ENCODE peak calls at places on chromosomes 11 and 22, in five cellular contexts. H, F, E, U and J are unnamed samples.
A peak's percentile ranks its signal among the peaks of the same experiment; 100 is the strongest.

GRCh38 chr11:14070866-14071265 is 108.3 kb downstream of the SPON1 start:
- DNase-seq in H (no peak), F (no peak), E (no peak), U (no peak), J (no peak)

GRCh38 chr11:94880216-94880615 is 93.1 kb downstream of the CWC15 start:
- DNase-seq in H (no peak), F (no peak), E (no peak), U (no peak), J (no peak)

GRCh38 chr11:353315-353857 is 15.9 kb upstream of the B4GALNT4 start:
- DNase-seq in H (peak; percentile 91), F (peak; percentile 94), E (peak; percentile 57), U (no peak), J (peak; percentile 88)

GRCh38 chr11:130918081-130918480 is 1.8 kb upstream of the SNX19 start:
- DNase-seq in H (no peak), F (no peak), E (no peak), U (no peak), J (no peak)

GRCh38 chr11:114257621-114258558 is 38.3 kb upstream of the NNMT start:
- DNase-seq in H (peak; percentile 84), F (peak; percentile 39), E (no peak), U (no peak), J (peak; percentile 72)

GRCh38 chr11:35618497-35619029 is 303 bp downstream of the FJX1 start:
- DNase-seq in H (peak; percentile 25), F (peak; percentile 21), E (no peak), U (no peak), J (peak; percentile 16)

GRCh38 chr11:33670250-33671011 is 30.2 kb downstream of the C11orf91 start:
- DNase-seq in H (no peak), F (no peak), E (peak; percentile 72), U (no peak), J (no peak)

GRCh38 chr22:24108073-24108472 is 73.2 kb upstream of the SUSD2 start:
- DNase-seq in H (no peak), F (no peak), E (no peak), U (no peak), J (no peak)

GRCh38 chr11:69508974-69509373 is 27.5 kb downstream of the LINC01488 start:
- DNase-seq in H (no peak), F (no peak), E (no peak), U (no peak), J (peak; percentile 3)

GRCh38 chr11:59199546-59200420 is 12.9 kb downstream of the MPEG1 start:
- DNase-seq in H (no peak), F (no peak), E (no peak), U (no peak), J (no peak)

GRCh38 chr11:113014262-113014661 is 53.0 kb downstream of the NCAM1 start:
- DNase-seq in H (peak; percentile 31), F (no peak), E (no peak), U (no peak), J (no peak)

GRCh38 chr11:114154271-114155047 is 94.9 kb downstream of the ZBTB16 start:
- DNase-seq in H (peak; percentile 82), F (no peak), E (no peak), U (no peak), J (no peak)

GRCh38 chr11:121687961-121688566 is 235.3 kb upstream of the SORL1-AS1 start:
- DNase-seq in H (no peak), F (no peak), E (peak; percentile 75), U (no peak), J (no peak)

GRCh38 chr11:14942735-14943134 is 29.4 kb downstream of the CALCA start:
- DNase-seq in H (no peak), F (no peak), E (no peak), U (no peak), J (no peak)

GRCh38 chr22:27755521-27756211 is 45.9 kb downstream of the MN1 start:
- DNase-seq in H (no peak), F (no peak), E (no peak), U (no peak), J (no peak)

GRCh38 chr22:26438006-26438405 is 8.9 kb downstream of the ASPHD2 start:
- DNase-seq in H (no peak), F (no peak), E (no peak), U (no peak), J (no peak)

GRCh38 chr11:77289737-77290136 is 11.7 kb downstream of the GDPD4 start:
- DNase-seq in H (no peak), F (no peak), E (no peak), U (no peak), J (no peak)

GRCh38 chr22:18096823-18097222 is 13.8 kb upstream of the TUBA8 start:
- DNase-seq in H (no peak), F (no peak), E (no peak), U (no peak), J (no peak)

GRCh38 chr11:77287615-77288273 is 13.7 kb downstream of the GDPD4 start:
- DNase-seq in H (no peak), F (no peak), E (peak; percentile 79), U (no peak), J (no peak)

GRCh38 chr11:57237204-57237681 is at the start of gene APLNR:
- DNase-seq in H (no peak), F (no peak), E (no peak), U (no peak), J (peak; percentile 21)

GRCh38 chr22:20001082-20001638 is 15.5 kb downstream of the ARVCF start:
- DNase-seq in H (no peak), F (no peak), E (no peak), U (no peak), J (no peak)

GRCh38 chr11:76426660-76427059 is 18.2 kb upstream of the EMSY start:
- DNase-seq in H (no peak), F (no peak), E (no peak), U (no peak), J (no peak)

GRCh38 chr11:48109046-48109666 is 107.5 kb upstream of the OR4B1 start:
- DNase-seq in H (no peak), F (no peak), E (no peak), U (no peak), J (no peak)

GRCh38 chr11:64611176-64611575 is 20.2 kb downstream of the SLC22A12 start:
- DNase-seq in H (no peak), F (no peak), E (no peak), U (no peak), J (no peak)

GRCh38 chr11:108944486-108945178 is 279.8 kb downstream of the DDX10 start:
- DNase-seq in H (no peak), F (no peak), E (no peak), U (no peak), J (no peak)

GRCh38 chr11:76491644-76492043 is 46.8 kb downstream of the EMSY start:
- DNase-seq in H (no peak), F (no peak), E (no peak), U (no peak), J (no peak)

GRCh38 chr11:12646478-12646877 is 27.7 kb upstream of the TEAD1 start:
- DNase-seq in H (no peak), F (no peak), E (no peak), U (no peak), J (no peak)

GRCh38 chr11:2193099-2193886 is 21.7 kb upstream of the TH start:
- DNase-seq in H (no peak), F (no peak), E (no peak), U (no peak), J (no peak)

GRCh38 chr11:2196970-2197770 is 25.6 kb upstream of the TH start:
- DNase-seq in H (peak; percentile 76), F (peak; percentile 75), E (peak; percentile 56), U (peak; percentile 73), J (peak; percentile 68)

GRCh38 chr11:2197771-2198520 is 26.3 kb upstream of the TH start:
- DNase-seq in H (no peak), F (no peak), E (no peak), U (no peak), J (no peak)

GRCh38 chr11:2194877-2195755 is 23.5 kb upstream of the TH start:
- DNase-seq in H (no peak), F (peak; percentile 37), E (peak; percentile 9), U (peak; percentile 65), J (no peak)

GRCh38 chr11:2195756-2196088 is 24.1 kb upstream of the TH start:
- DNase-seq in H (no peak), F (no peak), E (no peak), U (no peak), J (no peak)
- H3K27ac ChIP-seq in H (no peak overlapping the region), F (no peak overlapping the region), E (no peak overlapping the region), U (no peak overlapping the region), J (no peak overlapping the region)

GRCh38 chr11:124174001-124174400 is 9.1 kb upstream of the OR10D3 start:
- DNase-seq in H (no peak), F (no peak), E (peak; percentile 52), U (no peak), J (no peak)

GRCh38 chr11:124177344-124177743 is 5.8 kb upstream of the OR10D3 start:
- DNase-seq in H (no peak), F (no peak), E (no peak), U (no peak), J (no peak)

GRCh38 chr11:124183045-124183444 is at the start of gene OR10D3:
- DNase-seq in H (no peak), F (no peak), E (no peak), U (no peak), J (no peak)

DNA sequence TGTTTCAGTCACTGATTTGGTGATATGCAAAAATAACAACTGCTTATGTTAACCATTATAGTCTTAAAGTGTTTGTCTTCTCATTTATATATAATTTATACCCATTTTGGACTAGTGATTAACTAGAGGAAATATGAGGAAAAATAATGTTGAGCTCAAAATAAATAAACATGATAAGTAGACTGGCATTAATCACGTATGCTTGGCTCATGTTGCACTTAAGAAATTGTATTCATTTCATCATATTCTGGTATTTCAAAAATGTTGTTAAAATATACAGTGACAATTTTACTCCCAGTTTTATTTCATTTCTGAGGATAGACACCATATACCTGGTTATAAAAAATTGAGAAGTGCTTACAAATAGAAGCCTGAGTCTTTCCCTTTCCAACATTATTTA is 3.8 kb upstream of the OR10D3 start:
- DNase-seq in H (no peak), F (no peak), E (no peak), U (no peak), J (no peak)
- H3K27ac ChIP-seq in H (no peak overlapping the region), F (no peak overlapping the region), E (no peak overlapping the region), U (no peak overlapping the region), J (no peak overlapping the region)

DNA sequence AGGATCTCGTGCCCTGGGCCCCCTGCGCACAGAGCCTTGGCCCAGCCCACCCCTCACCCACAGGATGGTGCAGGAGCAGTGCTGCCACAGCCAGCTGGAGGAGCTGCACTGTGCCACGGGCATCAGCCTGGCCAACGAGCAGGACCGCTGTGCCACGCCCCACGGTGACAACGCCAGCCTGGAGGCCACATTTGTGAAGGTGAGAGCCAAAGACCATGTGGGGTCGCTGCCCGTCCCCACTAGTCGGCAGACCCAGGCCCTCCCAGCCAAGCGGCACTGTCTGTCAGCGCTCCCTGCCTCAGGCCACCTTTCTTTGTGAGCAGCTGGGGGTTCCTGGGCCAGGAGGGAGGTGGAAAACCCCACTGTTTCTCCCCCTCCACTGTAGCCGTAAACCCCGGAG is 22.8 kb downstream of the FBLN1 start:
- DNase-seq in H (no peak), F (no peak), E (no peak), U (no peak), J (no peak)
- H3K27ac ChIP-seq in H (peak overlapping the region; percentile 72), F (no peak overlapping the region), E (no peak overlapping the region), U (no peak overlapping the region), J (no peak overlapping the region)

DNA sequence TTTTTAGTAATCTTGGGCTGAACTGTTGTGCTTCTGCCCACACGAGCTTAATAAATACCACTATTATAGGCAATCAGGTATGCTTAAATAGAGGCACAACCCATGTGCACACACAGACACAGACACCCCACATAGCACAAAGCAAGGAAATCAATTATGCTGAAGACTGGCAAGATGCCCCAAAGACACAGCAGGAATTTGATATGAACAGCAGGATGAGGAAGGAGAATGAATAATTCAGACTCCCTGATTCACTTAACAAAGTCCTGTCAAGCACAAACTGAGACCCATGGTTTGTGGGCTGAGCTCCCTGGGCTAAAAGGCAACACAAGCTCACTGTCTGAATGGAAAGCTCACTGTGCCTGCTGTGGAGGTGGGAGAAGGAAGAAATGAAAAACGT is 42.5 kb downstream of the RBFOX2 start:
- DNase-seq in H (no peak), F (no peak), E (peak; percentile 21), U (no peak), J (no peak)
- H3K27ac ChIP-seq in H (peak overlapping the region; percentile 28), F (no peak overlapping the region), E (no peak overlapping the region), U (no peak overlapping the region), J (peak overlapping the region; percentile 7)